ENCODE peak calls at places on chromosomes 4 and X, in ten cellular contexts. K is HepG2, A is GM04503, V is A172, N is EH, E is NCI-H146, T is GM23248, O is lower leg skin, W is astrocyte of the spinal cord, S is GM12865. H is an unnamed sample.

GRCh38 chr4:150462743-150463142 is 119.2 kb upstream of the MAB21L2 start:
- DNase-seq in K (peak), A (no peak), V (no peak), N (peak), E (no peak), T (no peak), O (no peak), W (no peak), S (no peak), H (peak)

GRCh38 chrX:16699389-16699788 is 13.1 kb downstream of the CTPS2 start:
- DNase-seq in K (no peak), A (no peak), V (no peak), N (no peak), E (no peak), T (no peak), O (no peak), W (no peak), S (no peak), H (no peak)

GRCh38 chr4:109433281-109434006 is at the start of gene SEC24B:
- DNase-seq in K (peak), A (no peak), V (peak), N (peak), E (peak), T (peak), O (peak), W (peak), S (peak), H (peak)

GRCh38 chr4:125991398-125991797 is 676.6 kb downstream of the FAT4 start:
- DNase-seq in K (no peak), A (no peak), V (no peak), N (peak), E (no peak), T (no peak), O (no peak), W (no peak), S (no peak), H (no peak)

GRCh38 chr4:82774711-82775171 is 23.9 kb downstream of the SCD5 start:
- DNase-seq in K (no peak), A (no peak), V (no peak), N (peak), E (no peak), T (peak), O (peak), W (peak), S (no peak), H (peak)

GRCh38 chr4:173056271-173056670 is 112.3 kb upstream of the GALNT7 start:
- DNase-seq in K (no peak), A (no peak), V (peak), N (no peak), E (peak), T (no peak), O (no peak), W (no peak), S (no peak), H (no peak)

GRCh38 chr4:88672987-88673386 is 24.6 kb downstream of the NAP1L5 start:
- DNase-seq in K (peak), A (no peak), V (peak), N (peak), E (no peak), T (peak), O (no peak), W (peak), S (peak), H (peak)

GRCh38 chrX:69060631-69061408 is 104.4 kb downstream of the PJA1 start:
- DNase-seq in K (peak), A (no peak), V (peak), N (peak), E (no peak), T (peak), O (peak), W (peak), S (no peak), H (peak)

GRCh38 chr4:110850461-110851447 is 227.9 kb upstream of the PITX2 start:
- DNase-seq in K (no peak), A (no peak), V (no peak), N (no peak), E (no peak), T (no peak), O (no peak), W (no peak), S (no peak), H (no peak)

GRCh38 chr4:95084584-95084983 is 326.8 kb downstream of the BMPR1B start:
- DNase-seq in K (no peak), A (no peak), V (no peak), N (no peak), E (no peak), T (no peak), O (no peak), W (no peak), S (no peak), H (peak)

GRCh38 chr4:182085051-182085480 is 158.1 kb upstream of the TENM3 start:
- DNase-seq in K (no peak), A (peak), V (peak), N (peak), E (no peak), T (peak), O (no peak), W (peak), S (no peak), H (peak)

GRCh38 chr4:41256131-41256739 is 493 bp upstream of the UCHL1 start:
- DNase-seq in K (no peak), A (no peak), V (peak), N (peak), E (peak), T (peak), O (no peak), W (peak), S (no peak), H (no peak)

GRCh38 chr4:121791481-121791880 is 9.6 kb upstream of the EXOSC9 start:
- DNase-seq in K (no peak), A (peak), V (peak), N (peak), E (no peak), T (peak), O (no peak), W (peak), S (no peak), H (no peak)

GRCh38 chr4:100591156-100591876 is 73.5 kb upstream of the EMCN start:
- DNase-seq in K (no peak), A (no peak), V (no peak), N (no peak), E (no peak), T (no peak), O (no peak), W (no peak), S (no peak), H (peak)

GRCh38 chrX:38878674-38879375 is 77.6 kb downstream of the MID1IP1 start:
- DNase-seq in K (no peak), A (no peak), V (no peak), N (no peak), E (no peak), T (no peak), O (no peak), W (no peak), S (no peak), H (no peak)

GRCh38 chr4:142440093-142440492 is 406.0 kb downstream of the INPP4B start:
- DNase-seq in K (no peak), A (no peak), V (peak), N (peak), E (no peak), T (no peak), O (no peak), W (no peak), S (no peak), H (peak)

GRCh38 chrX:154046262-154046771 is 26.6 kb upstream of the IRAK1 start:
- DNase-seq in K (no peak), A (peak), V (peak), N (peak), E (no peak), T (peak), O (no peak), W (peak), S (no peak), H (no peak)

GRCh38 chr4:16609170-16609758 is 289.2 kb downstream of the LDB2 start:
- DNase-seq in K (no peak), A (no peak), V (no peak), N (no peak), E (no peak), T (no peak), O (no peak), W (no peak), S (no peak), H (no peak)

GRCh38 chr4:113878718-113879117 is 100.7 kb downstream of the ARSJ start:
- DNase-seq in K (peak), A (no peak), V (peak), N (peak), E (peak), T (peak), O (no peak), W (peak), S (no peak), H (peak)

GRCh38 chr4:138241281-138242075 is 671 bp downstream of the SLC7A11 start:
- DNase-seq in K (no peak), A (no peak), V (peak), N (peak), E (peak), T (peak), O (no peak), W (peak), S (peak), H (no peak)

GRCh38 chr4:102500371-102501175 is 586 bp upstream of the NFKB1 start:
- DNase-seq in K (peak), A (no peak), V (peak), N (peak), E (peak), T (peak), O (peak), W (peak), S (peak), H (peak)

GRCh38 chr4:11746734-11747133 is 318.0 kb upstream of the HS3ST1 start:
- DNase-seq in K (no peak), A (no peak), V (no peak), N (no peak), E (no peak), T (no peak), O (no peak), W (no peak), S (no peak), H (no peak)

GRCh38 chrX:115562492-115562872 is 1.5 kb downstream of the PLS3 start:
- DNase-seq in K (peak), A (no peak), V (no peak), N (peak), E (peak), T (peak), O (no peak), W (no peak), S (no peak), H (no peak)

GRCh38 chr4:17812125-17812524 is 1.3 kb downstream of the NCAPG start:
- DNase-seq in K (no peak), A (no peak), V (no peak), N (no peak), E (no peak), T (no peak), O (no peak), W (no peak), S (no peak), H (no peak)

GRCh38 chr4:15702941-15703403 is at the start of gene BST1:
- DNase-seq in K (no peak), A (no peak), V (no peak), N (peak), E (no peak), T (peak), O (peak), W (peak), S (peak), H (no peak)

GRCh38 chrX:151391722-151392121 is 5.3 kb upstream of the VMA21 start:
- DNase-seq in K (no peak), A (no peak), V (no peak), N (no peak), E (no peak), T (no peak), O (no peak), W (no peak), S (no peak), H (no peak)

GRCh38 chr4:55468724-55469123 is 73.0 kb downstream of the TMEM165 start:
- DNase-seq in K (peak), A (no peak), V (peak), N (peak), E (no peak), T (peak), O (no peak), W (peak), S (no peak), H (peak)

GRCh38 chrX:155216940-155217450 is 735 bp downstream of the VBP1 start:
- DNase-seq in K (no peak), A (no peak), V (peak), N (no peak), E (peak), T (peak), O (no peak), W (no peak), S (peak), H (peak)

GRCh38 chr4:94419549-94419948 is 32.2 kb upstream of the PDLIM5 start:
- DNase-seq in K (no peak), A (no peak), V (no peak), N (no peak), E (no peak), T (no peak), O (no peak), W (no peak), S (no peak), H (no peak)

H was measured in renal cortical epithelial cell.